ENCODE peak calls at places on chromosomes 16 and 17, in four cellular contexts. X is H1, I is H9, O is IMR-90. M is an unnamed sample.

GRCh38 chr16:67931712-67932461 is at the start of gene CTRL:
- DNase-seq in X (no peak), O (no peak), I (no peak), M (peak)

GRCh38 chr16:9258423-9259051 is 167.1 kb downstream of the HAPSTR1 start:
- DNase-seq in O (peak), X (peak), I (peak), M (no peak)

GRCh38 chr17:61489719-61490490 is 37.7 kb downstream of the TBX4 start:
- DNase-seq in O (no peak), X (no peak), I (no peak), M (no peak)

GRCh38 chr17:1628856-1629646 is 417 bp upstream of the SLC43A2 start:
- DNase-seq in O (peak), X (no peak), I (peak), M (peak)

GRCh38 chr17:64785050-64785449 is 122.9 kb upstream of the SMURF2 start:
- DNase-seq in I (peak), X (no peak), O (no peak), M (no peak)

GRCh38 chr17:49618112-49618611 is 42.5 kb downstream of the NXPH3 start:
- DNase-seq in I (no peak), O (peak), X (no peak), M (no peak)

GRCh38 chr17:1511290-1511689 is 5.1 kb downstream of the INPP5K start:
- DNase-seq in X (no peak), O (no peak), I (no peak), M (no peak)

GRCh38 chr17:43713494-43714162 is 45.0 kb downstream of the SOST start:
- DNase-seq in O (no peak), X (no peak), I (peak), M (peak)

GRCh38 chr17:37701424-37702020 is 43.3 kb downstream of the HNF1B start:
- DNase-seq in X (no peak), O (no peak), I (peak), M (no peak)

GRCh38 chr17:81733507-81734404 is 21.7 kb downstream of the SLC25A10 start:
- DNase-seq in X (no peak), O (peak), I (peak), M (peak)

GRCh38 chr17:33709881-33710280 is 416.8 kb upstream of the ASIC2 start:
- DNase-seq in X (no peak), I (no peak), O (no peak), M (no peak)

GRCh38 chr17:56175299-56175935 is 22.1 kb downstream of the ANKFN1 start:
- DNase-seq in O (no peak), I (no peak), X (no peak), M (no peak)

GRCh38 chr17:75535871-75536270 is 10.4 kb downstream of the LLGL2 start:
- DNase-seq in X (no peak), O (no peak), I (no peak), M (no peak)

GRCh38 chr17:75526555-75527270 is 1.2 kb downstream of the LLGL2 start:
- DNase-seq in O (no peak), I (peak), X (no peak), M (peak)

GRCh38 chr17:75531724-75532090 is 6.2 kb downstream of the LLGL2 start:
- DNase-seq in O (no peak), X (no peak), I (no peak), M (peak)

GRCh38 chr17:75535119-75535537 is 9.6 kb downstream of the LLGL2 start:
- DNase-seq in X (no peak), O (no peak), I (no peak), M (no peak)

GRCh38 chr17:75530837-75531723 is 5.6 kb downstream of the LLGL2 start:
- DNase-seq in I (peak), O (no peak), X (no peak), M (no peak)
- H4K91ac ChIP-seq in I (no peak), O (no peak), X (no peak), M (peak)

GRCh38 chr17:79105937-79106336 is 31.3 kb downstream of the ENGASE start:
- DNase-seq in I (no peak), X (no peak), O (no peak), M (no peak)
- H3K4ac ChIP-seq in I (no peak), X (no peak), O (no peak), M (no peak)

DNA sequence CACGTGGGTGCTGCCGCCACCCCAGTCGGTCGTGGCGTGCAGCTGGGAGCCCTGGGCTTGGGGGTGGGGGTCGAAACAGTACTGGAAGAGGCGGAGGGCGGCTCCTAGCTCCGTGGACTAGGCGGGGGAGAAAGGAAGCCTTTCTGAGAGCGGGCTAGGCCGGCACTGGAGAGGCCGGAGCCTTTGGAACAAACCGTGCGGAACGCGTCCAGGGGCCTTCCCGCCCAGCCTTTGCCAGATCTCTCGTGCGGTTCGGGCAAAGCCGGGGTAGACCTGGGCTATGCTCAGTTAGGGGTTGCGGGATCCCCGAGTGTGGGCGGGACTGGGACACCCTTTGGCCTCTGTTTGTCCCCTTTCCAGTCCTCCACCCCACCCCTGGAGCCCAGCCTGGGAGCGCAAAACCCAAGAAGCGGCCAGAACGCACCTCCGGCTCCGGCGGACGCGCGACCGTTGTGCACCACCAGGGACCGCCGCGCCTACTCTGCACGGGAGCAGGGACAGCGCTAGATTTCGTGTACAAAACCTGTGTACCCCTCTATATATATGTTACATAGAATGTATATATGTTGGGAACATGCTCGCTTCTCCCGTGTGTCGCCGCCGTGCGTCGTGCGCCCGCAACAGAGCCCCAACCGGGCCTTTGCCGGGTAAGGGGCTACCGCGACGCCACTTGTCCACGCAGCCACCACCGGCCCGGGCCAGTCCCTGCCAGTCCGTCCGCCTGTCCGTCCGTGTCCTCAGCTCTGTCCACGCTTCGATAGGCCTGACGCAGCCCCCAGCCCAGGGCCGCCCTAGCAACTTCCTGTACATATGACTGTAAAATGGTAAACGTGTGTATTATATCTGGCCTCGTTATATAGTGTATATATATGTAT is 26.2 kb downstream of the SREBF1 start:
- DNase-seq in I (peak), X (no peak), O (no peak), M (peak)
- H4K91ac ChIP-seq in I (no peak), X (peak), O (no peak), M (peak)

GRCh38 chr16:56985288-56985961 is 3.9 kb upstream of the NLRC5 start:
- DNase-seq in O (peak), X (no peak), I (no peak), M (peak)
- H3K4ac ChIP-seq in O (peak), X (no peak), I (no peak), M (no peak)

GRCh38 chr17:50909765-50910661 is 43.9 kb upstream of the TOB1 start:
- DNase-seq in I (no peak), X (no peak), O (no peak), M (no peak)

GRCh38 chr17:50906443-50906842 is 40.3 kb upstream of the TOB1 start:
- DNase-seq in I (no peak), O (no peak), X (no peak), M (no peak)

GRCh38 chr17:50908860-50909764 is 43.0 kb upstream of the TOB1 start:
- DNase-seq in I (peak), X (no peak), O (no peak), M (no peak)

GRCh38 chr17:50905460-50905803 is 39.3 kb upstream of the TOB1 start:
- DNase-seq in O (no peak), X (no peak), I (no peak), M (no peak)

GRCh38 chr17:50908140-50908859 is 42.1 kb upstream of the TOB1 start:
- DNase-seq in O (no peak), X (no peak), I (no peak), M (no peak)
- H4K91ac ChIP-seq in O (no peak), X (peak), I (no peak), M (no peak)

GRCh38 chr16:25111403-25112166 is at the start of gene LCMT1:
- DNase-seq in X (peak), O (peak), I (peak), M (peak)
- H3K4ac ChIP-seq in X (no peak), O (peak), I (no peak), M (peak)

DNA sequence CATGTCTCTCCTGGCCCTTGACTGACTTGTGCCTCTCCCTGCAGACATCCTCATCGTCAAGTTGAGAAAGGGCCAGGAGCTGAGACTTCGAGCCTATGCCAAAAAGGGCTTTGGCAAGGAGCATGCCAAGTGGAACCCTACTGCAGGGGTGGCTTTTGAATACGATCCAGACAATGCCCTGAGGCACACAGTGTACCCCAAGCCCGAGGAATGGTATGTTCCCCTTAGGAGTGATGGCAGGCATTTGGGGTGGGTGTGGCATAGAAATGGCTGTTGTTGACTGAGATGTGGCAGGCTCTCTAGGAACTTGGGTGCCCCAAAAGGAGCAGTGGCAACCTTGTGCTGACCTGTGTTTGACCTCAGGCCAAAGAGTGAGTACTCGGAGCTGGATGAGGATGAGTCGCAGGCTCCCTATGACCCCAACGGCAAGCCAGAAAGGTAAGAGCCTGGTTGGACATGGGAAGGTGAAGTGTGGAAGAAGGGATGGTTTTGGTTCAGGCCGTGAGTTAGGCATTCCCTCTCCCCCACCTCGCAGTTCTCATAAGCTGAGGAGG is 7.5 kb downstream of the POLR2C start:
- DNase-seq in O (no peak), X (no peak), I (peak), M (no peak)
- H4K91ac ChIP-seq in O (no peak), X (no peak), I (no peak), M (no peak)

M was measured in trophoblast cell.